ENCODE peak calls at places on chromosomes 2 and 18, in nine cellular contexts. B is CD8-positive, alpha-beta T cell; U is PC-9; F is AG10803; Q is endothelial cell; K is HFF-Myc; Y is RWPE1; H is adrenal gland; D is fibroblast of lung. C is an unnamed sample.

GRCh38 chr2:224025874-224026273 is 13.2 kb downstream of the SERPINE2 start:
- DNase-seq in B (no peak), U (no peak), F (no peak), Q (no peak), K (no peak), Y (no peak), H (no peak), D (no peak), C (no peak)

GRCh38 chr18:23784811-23785245 is 95.6 kb downstream of the LAMA3 start:
- DNase-seq in B (no peak), U (peak), F (peak), Q (peak), K (peak), Y (peak), H (no peak), D (peak), C (no peak)

GRCh38 chr2:178238750-178239149 is 44.4 kb downstream of the OSBPL6 start:
- DNase-seq in B (no peak), U (no peak), F (no peak), Q (no peak), K (no peak), Y (no peak), H (no peak), D (no peak), C (no peak)

GRCh38 chr2:12915792-12916191 is 199.1 kb downstream of the TRIB2 start:
- DNase-seq in B (no peak), U (no peak), F (peak), Q (no peak), K (no peak), Y (no peak), H (no peak), D (peak), C (no peak)

GRCh38 chr2:63064197-63064596 is 13.6 kb downstream of the OTX1 start:
- DNase-seq in B (no peak), U (no peak), F (no peak), Q (no peak), K (no peak), Y (no peak), H (no peak), D (no peak), C (no peak)

GRCh38 chr2:220748875-220749479 is 823.1 kb downstream of the EPHA4 start:
- DNase-seq in B (no peak), U (no peak), F (no peak), Q (no peak), K (no peak), Y (no peak), H (no peak), D (no peak), C (no peak)

GRCh38 chr2:5978352-5978751 is 286.2 kb downstream of the SOX11 start:
- DNase-seq in B (no peak), U (no peak), F (no peak), Q (no peak), K (no peak), Y (no peak), H (no peak), D (no peak), C (peak)

GRCh38 chr2:60530660-60531276 is 22.7 kb downstream of the BCL11A start:
- DNase-seq in B (no peak), U (no peak), F (no peak), Q (no peak), K (no peak), Y (peak), H (peak), D (peak), C (peak)

GRCh38 chr18:8673276-8674209 is 31.8 kb upstream of the MTCL1 start:
- DNase-seq in B (no peak), U (peak), F (no peak), Q (no peak), K (no peak), Y (no peak), H (no peak), D (no peak), C (peak)

GRCh38 chr18:77095356-77096030 is 37.1 kb downstream of the MBP start:
- DNase-seq in B (no peak), U (no peak), F (no peak), Q (no peak), K (no peak), Y (no peak), H (no peak), D (peak), C (no peak)

GRCh38 chr2:240997856-240998705 is at the start of gene SNED1:
- DNase-seq in B (peak), U (peak), F (peak), Q (peak), K (no peak), Y (peak), H (peak), D (peak), C (peak)

GRCh38 chr2:190360965-190361364 is 17.6 kb downstream of the INPP1 start:
- DNase-seq in B (no peak), U (no peak), F (no peak), Q (no peak), K (no peak), Y (no peak), H (no peak), D (no peak), C (no peak)

GRCh38 chr2:105674859-105675541 is 69.7 kb upstream of the NCK2 start:
- DNase-seq in B (no peak), U (no peak), F (no peak), Q (no peak), K (no peak), Y (no peak), H (no peak), D (no peak), C (peak)

GRCh38 chr18:48955528-48956261 is 4.9 kb upstream of the SMAD7 start:
- DNase-seq in B (no peak), U (peak), F (peak), Q (no peak), K (no peak), Y (no peak), H (no peak), D (peak), C (no peak)

GRCh38 chr18:54675076-54675475 is 84.0 kb downstream of the DYNAP start:
- DNase-seq in B (no peak), U (no peak), F (no peak), Q (no peak), K (no peak), Y (no peak), H (no peak), D (no peak), C (no peak)

GRCh38 chr18:54684786-54685185 is 93.7 kb downstream of the DYNAP start:
- DNase-seq in B (no peak), U (no peak), F (peak), Q (peak), K (no peak), Y (no peak), H (no peak), D (no peak), C (no peak)

GRCh38 chr18:54679318-54680149 is 88.5 kb downstream of the DYNAP start:
- DNase-seq in B (no peak), U (peak), F (peak), Q (no peak), K (peak), Y (peak), H (no peak), D (peak), C (no peak)
- TF ChIP-seq CTCF in B (no peak), U (peak), F (peak), Q (no peak), K (peak), Y (peak), H (peak), D (peak), C (no peak)

GRCh38 chr18:26963292-26963691 is 97.8 kb upstream of the AQP4 start:
- DNase-seq in B (no peak), U (no peak), F (no peak), Q (no peak), K (no peak), Y (no peak), H (no peak), D (no peak), C (no peak)
- TF ChIP-seq CTCF in B (no peak), U (peak), F (no peak), Q (no peak), K (no peak), Y (no peak), H (peak), D (no peak), C (no peak)

DNA sequence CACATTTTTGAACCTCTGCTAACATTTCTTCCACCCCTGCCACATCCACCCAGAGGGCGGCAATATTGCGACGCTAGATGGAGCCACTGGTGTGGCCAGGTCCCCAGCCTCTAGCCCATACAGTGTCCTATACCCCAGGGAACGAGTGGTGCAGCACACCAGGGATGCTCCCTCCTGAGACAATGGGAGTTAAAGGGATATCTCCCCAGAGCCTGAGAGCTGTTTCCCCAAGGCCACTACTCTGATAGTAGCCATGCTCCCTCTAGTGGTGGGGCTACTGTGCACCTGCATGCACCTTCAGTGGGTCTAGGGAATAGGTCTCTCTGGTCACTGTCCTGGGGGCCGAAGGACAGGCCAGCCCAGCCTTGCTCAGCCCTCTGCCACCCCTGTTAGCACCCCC is 336.4 kb upstream of the FSHR start:
- DNase-seq in B (no peak), U (no peak), F (no peak), Q (peak), K (no peak), Y (no peak), H (peak), D (no peak), C (no peak)
- TF ChIP-seq CTCF in B (no peak), U (peak), F (peak), Q (peak), K (peak), Y (no peak), H (no peak), D (no peak), C (no peak)

DNA sequence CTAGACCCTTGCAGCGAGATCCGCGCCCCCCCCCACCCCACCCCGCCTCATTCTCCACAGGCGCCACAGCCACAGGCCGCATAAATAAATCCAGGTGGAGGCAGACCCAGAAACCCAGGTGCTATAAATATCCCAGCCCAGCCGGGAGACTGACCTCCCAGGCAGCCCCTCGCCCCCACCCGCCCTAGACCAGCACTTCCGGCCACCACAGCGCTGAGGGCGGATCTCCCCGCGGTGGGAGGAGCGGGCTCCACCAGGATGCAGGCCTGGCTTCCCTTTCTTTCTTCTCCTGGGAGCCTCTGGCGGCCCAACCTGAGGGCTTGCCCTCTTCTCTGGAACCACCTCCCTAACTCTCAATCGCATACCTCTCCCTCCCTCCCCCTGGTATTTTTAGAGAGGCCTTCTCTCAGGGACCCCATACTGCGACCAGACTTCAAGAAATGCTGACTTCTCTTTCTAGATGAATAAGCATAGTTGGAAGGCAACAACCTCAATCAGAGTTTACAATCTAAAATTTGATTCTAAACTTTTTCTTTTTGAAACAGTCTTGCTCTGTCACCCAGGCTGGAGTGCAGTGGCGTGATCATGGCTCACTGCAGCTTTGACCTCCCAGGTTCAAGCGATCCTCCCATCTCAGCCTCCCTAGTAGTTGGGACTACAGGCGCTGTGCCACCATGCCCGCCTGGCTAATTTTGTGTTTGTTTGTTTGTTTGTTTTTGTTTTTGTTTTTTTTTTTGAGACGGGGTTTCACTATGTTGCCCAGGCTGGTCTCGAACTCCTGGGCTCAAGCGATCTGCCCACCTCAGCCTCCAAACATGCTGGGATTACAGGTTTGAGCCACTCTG is 55.0 kb downstream of the PKDCC start:
- DNase-seq in B (peak), U (no peak), F (peak), Q (peak), K (no peak), Y (no peak), H (peak), D (no peak), C (no peak)
- TF ChIP-seq CTCF in B (no peak), U (no peak), F (no peak), Q (no peak), K (no peak), Y (no peak), H (no peak), D (no peak), C (no peak)

GRCh38 chr2:192604295-192604694 is 409.6 kb upstream of the TMEFF2 start:
- DNase-seq in B (no peak), U (no peak), F (no peak), Q (no peak), K (no peak), Y (no peak), H (no peak), D (no peak), C (no peak)
- TF ChIP-seq CTCF in B (no peak), U (no peak), F (no peak), Q (no peak), K (no peak), Y (no peak), H (no peak), D (no peak), C (no peak)

DNA sequence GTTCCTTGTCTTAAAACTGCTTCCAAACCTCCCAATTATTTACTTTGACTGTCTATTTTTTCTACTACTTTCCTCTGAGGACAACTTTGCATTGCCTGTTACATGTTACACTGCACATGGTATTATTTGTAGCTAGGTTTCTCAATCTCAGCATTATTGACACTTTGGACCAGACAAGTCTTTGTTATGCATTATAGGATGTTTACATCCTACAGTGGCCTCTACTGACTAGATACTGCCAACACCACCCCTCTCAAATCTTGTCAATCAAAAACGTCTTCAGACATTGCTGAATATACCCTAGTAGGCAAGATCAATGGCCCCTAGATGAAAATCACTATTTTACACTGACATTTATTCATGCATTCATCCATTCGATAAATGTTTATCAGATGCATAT is 129.6 kb upstream of the DNAJC10 start:
- DNase-seq in B (no peak), U (no peak), F (no peak), Q (no peak), K (no peak), Y (no peak), H (no peak), D (no peak), C (no peak)
- TF ChIP-seq CTCF in B (no peak), U (no peak), F (no peak), Q (no peak), K (no peak), Y (no peak), H (no peak), D (no peak), C (no peak)

GRCh38 chr2:197359859-197360258 is 49.3 kb upstream of the ANKRD44 start:
- DNase-seq in B (no peak), U (no peak), F (no peak), Q (no peak), K (no peak), Y (no peak), H (no peak), D (no peak), C (no peak)
- TF ChIP-seq CTCF in B (no peak), U (no peak), F (no peak), Q (no peak), K (peak), Y (no peak), H (no peak), D (no peak), C (no peak)

DNA sequence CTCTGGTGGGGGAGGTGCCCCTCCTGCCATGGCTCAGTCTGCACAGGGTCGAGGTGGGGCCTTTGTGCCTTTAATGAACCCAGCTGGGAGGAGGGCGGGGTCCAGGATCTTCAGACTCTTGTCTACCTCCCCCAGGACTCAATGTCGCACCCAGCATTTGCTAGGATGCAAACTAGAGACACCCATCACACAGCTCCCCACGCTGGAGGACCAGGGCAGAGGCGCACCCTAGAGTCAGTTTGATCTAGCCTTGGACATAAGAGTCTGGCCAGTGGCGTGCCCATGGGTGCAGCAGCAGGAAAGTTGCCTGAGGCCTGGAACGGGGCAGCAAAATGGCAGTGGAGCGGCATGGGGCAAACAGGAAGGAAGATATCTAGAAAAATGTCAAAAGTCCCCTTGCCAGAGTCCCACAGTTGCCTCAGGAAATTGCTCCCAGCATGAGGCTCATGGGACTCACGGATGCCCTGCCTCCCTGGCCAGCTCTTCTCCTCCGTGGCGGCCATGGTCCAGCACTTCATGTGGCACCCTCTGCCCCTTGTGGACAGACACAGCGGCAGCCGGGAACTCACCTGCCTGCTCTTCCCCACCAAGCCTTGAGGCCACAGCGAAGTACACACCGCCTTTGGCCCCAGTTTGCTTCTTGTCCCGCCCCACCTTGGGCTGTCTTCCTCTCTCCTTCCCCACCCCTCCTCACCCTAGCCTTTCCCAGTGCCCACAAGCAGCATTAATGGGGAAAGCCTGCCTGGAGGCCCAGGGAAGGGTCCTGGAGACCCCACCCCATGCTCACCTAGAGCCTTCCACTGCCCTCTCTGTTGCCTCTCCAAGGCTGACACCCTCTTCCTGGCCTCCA is 17.7 kb downstream of the SH2D6 start:
- DNase-seq in B (no peak), U (no peak), F (no peak), Q (no peak), K (no peak), Y (no peak), H (no peak), D (no peak), C (no peak)
- TF ChIP-seq CTCF in B (no peak), U (no peak), F (no peak), Q (no peak), K (no peak), Y (no peak), H (no peak), D (no peak), C (no peak)

GRCh38 chr2:38430603-38431002 is 53.5 kb upstream of the ATL2 start:
- DNase-seq in B (no peak), U (no peak), F (no peak), Q (no peak), K (no peak), Y (no peak), H (no peak), D (no peak), C (no peak)

GRCh38 chr2:38435775-38436174 is 58.7 kb upstream of the ATL2 start:
- DNase-seq in B (no peak), U (no peak), F (no peak), Q (no peak), K (no peak), Y (no peak), H (no peak), D (no peak), C (no peak)

GRCh38 chr2:38434595-38434994 is 57.5 kb upstream of the ATL2 start:
- DNase-seq in B (no peak), U (no peak), F (no peak), Q (no peak), K (no peak), Y (no peak), H (no peak), D (no peak), C (no peak)

GRCh38 chr2:38433607-38433975 is 56.5 kb upstream of the ATL2 start:
- DNase-seq in B (no peak), U (peak), F (no peak), Q (no peak), K (no peak), Y (peak), H (no peak), D (no peak), C (no peak)

DNA sequence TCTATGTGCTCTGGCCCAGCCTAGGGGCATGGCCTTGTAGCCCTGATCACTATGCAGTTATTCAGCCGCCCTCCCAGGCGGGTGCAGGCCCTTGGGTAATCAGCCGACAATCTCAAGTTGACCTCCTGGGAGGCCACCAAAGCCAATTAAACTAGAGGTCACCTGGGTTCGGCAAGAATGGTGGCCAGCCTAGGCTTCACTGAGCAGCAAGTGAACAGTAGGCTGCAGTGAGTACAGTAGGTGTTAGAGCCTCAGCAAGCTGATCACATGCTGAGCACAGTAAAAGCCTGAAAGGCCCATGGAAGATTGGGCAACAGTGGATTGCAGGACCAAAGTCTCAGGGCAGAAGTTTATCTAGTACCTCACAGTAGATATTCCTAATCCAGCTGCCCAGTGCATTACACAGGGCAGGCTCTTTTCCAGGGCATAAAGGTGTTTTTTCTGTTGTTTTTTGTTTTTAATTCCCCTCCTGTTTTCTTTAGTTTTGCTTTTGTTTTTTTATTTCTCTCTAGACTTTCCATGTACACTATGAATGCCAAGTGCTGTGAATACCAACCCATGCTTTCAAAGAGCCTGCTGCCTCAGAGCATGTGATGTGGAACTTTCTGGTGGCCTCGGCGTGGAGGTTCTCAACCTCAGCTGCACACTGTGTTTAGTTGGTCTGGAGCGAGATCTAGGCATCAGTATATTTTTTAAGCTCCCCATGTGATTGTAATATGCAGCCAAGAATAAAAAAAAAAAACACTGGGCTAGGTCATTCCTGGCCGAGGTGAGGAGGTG is 55.9 kb upstream of the ATL2 start:
- DNase-seq in B (no peak), U (peak), F (no peak), Q (no peak), K (no peak), Y (no peak), H (no peak), D (no peak), C (no peak)
- TF ChIP-seq CTCF in B (no peak), U (no peak), F (no peak), Q (no peak), K (no peak), Y (no peak), H (no peak), D (no peak), C (no peak)

GRCh38 chr2:127386764-127387654 is 766 bp downstream of the MAP3K2 start:
- DNase-seq in B (peak), U (peak), F (peak), Q (peak), K (peak), Y (peak), H (peak), D (peak), C (peak)

GRCh38 chr2:127389778-127390435 is 2.1 kb upstream of the MAP3K2 start:
- DNase-seq in B (no peak), U (no peak), F (no peak), Q (no peak), K (no peak), Y (no peak), H (no peak), D (no peak), C (no peak)

GRCh38 chr2:127388423-127389164 is 819 bp upstream of the MAP3K2 start:
- DNase-seq in B (no peak), U (peak), F (peak), Q (no peak), K (no peak), Y (no peak), H (no peak), D (no peak), C (no peak)

GRCh38 chr2:127386246-127386645 is 1.5 kb downstream of the MAP3K2 start:
- DNase-seq in B (no peak), U (peak), F (peak), Q (no peak), K (no peak), Y (no peak), H (no peak), D (peak), C (no peak)

GRCh38 chr2:127387655-127388422 is at the start of gene MAP3K2:
- DNase-seq in B (peak), U (peak), F (peak), Q (peak), K (peak), Y (peak), H (peak), D (peak), C (peak)
- TF ChIP-seq CTCF in B (no peak), U (no peak), F (no peak), Q (no peak), K (no peak), Y (no peak), H (no peak), D (no peak), C (no peak)

C was measured in esophagus muscularis mucosa.